ENCODE peak calls at places on chromosomes 1 and 21, in four cellular contexts. H, I, Q and O are unnamed samples.

GRCh38 chr1:212366901-212367300 is 47.8 kb downstream of the PACC1 start:
- DNase-seq in H (no peak), I (no peak), Q (no peak), O (peak; percentile 42)

GRCh38 chr1:214552174-214552608 is 789 bp upstream of the PTPN14 start:
- DNase-seq in H (no peak), I (peak; percentile 49), Q (peak; percentile 63), O (peak; percentile 72)

GRCh38 chr1:22039594-22040347 is 12.7 kb upstream of the CDC42 start:
- DNase-seq in H (peak; percentile 94), I (no peak), Q (peak; percentile 72), O (no peak)

GRCh38 chr1:211975152-211975941 is 60.0 kb downstream of the INTS7 start:
- DNase-seq in H (no peak), I (no peak), Q (no peak), O (no peak)

GRCh38 chr1:153346067-153346723 is 2.4 kb downstream of the PGLYRP4 start:
- DNase-seq in H (no peak), I (no peak), Q (no peak), O (no peak)

GRCh38 chr1:62364726-62365125 is 45.5 kb upstream of the KANK4 start:
- DNase-seq in H (no peak), I (no peak), Q (no peak), O (no peak)

GRCh38 chr1:60173006-60173405 is 99.4 kb upstream of the C1orf87 start:
- DNase-seq in H (no peak), I (no peak), Q (no peak), O (no peak)

GRCh38 chr1:216306830-216307229 is 116.4 kb downstream of the USH2A start:
- DNase-seq in H (no peak), I (no peak), Q (no peak), O (no peak)

GRCh38 chr1:23561076-23561812 is 1.9 kb upstream of the ID3 start:
- DNase-seq in H (no peak), I (no peak), Q (no peak), O (no peak)

GRCh38 chr1:201406831-201407406 is 7.8 kb upstream of the LAD1 start:
- DNase-seq in H (no peak), I (no peak), Q (no peak), O (no peak)

GRCh38 chr1:47934243-47934805 is 62.9 kb downstream of the TRABD2B start:
- DNase-seq in H (no peak), I (peak; percentile 59), Q (peak; percentile 65), O (peak; percentile 19)

GRCh38 chr1:109438798-109439297 is 12.6 kb upstream of the PSMA5 start:
- DNase-seq in H (no peak), I (peak; percentile 51), Q (peak; percentile 31), O (peak; percentile 69)

GRCh38 chr1:56508523-56508983 is 70.8 kb downstream of the PLPP3 start:
- DNase-seq in H (no peak), I (no peak), Q (peak; percentile 69), O (no peak)

GRCh38 chr1:24384251-24385090 is 29.1 kb downstream of the STPG1 start:
- DNase-seq in H (peak; percentile 25), I (peak; percentile 70), Q (no peak), O (peak; percentile 44)

GRCh38 chr1:225481738-225482137 is 53.9 kb upstream of the LBR start:
- DNase-seq in H (no peak), I (no peak), Q (no peak), O (no peak)

GRCh38 chr1:191582169-191582568 is 576.1 kb upstream of the RGS18 start:
- DNase-seq in H (no peak), I (no peak), Q (no peak), O (no peak)

GRCh38 chr1:162165528-162165927 is 96.0 kb downstream of the NOS1AP start:
- DNase-seq in H (no peak), I (no peak), Q (no peak), O (no peak)

GRCh38 chr1:80457409-80457808 is 1343.3 kb upstream of the ADGRL2 start:
- DNase-seq in H (no peak), I (no peak), Q (no peak), O (no peak)

GRCh38 chr1:42733415-42734200 is 6.4 kb downstream of the CLDN19 start:
- DNase-seq in H (no peak), I (no peak), Q (no peak), O (no peak)

GRCh38 chr1:55695151-55695550 is 480.0 kb upstream of the USP24 start:
- DNase-seq in H (no peak), I (no peak), Q (no peak), O (no peak)

GRCh38 chr1:168535536-168535935 is 8.3 kb downstream of the XCL2 start:
- DNase-seq in H (no peak), I (no peak), Q (no peak), O (no peak)

GRCh38 chr1:36352910-36353878 is 29.7 kb upstream of the EVA1B start:
- DNase-seq in H (no peak), I (no peak), Q (no peak), O (no peak)

GRCh38 chr21:34617753-34618339 is 2.9 kb upstream of the RCAN1 start:
- DNase-seq in H (no peak), I (no peak), Q (no peak), O (no peak)

GRCh38 chr1:17799642-17800041 is 44.5 kb downstream of the ACTL8 start:
- DNase-seq in H (no peak), I (no peak), Q (no peak), O (no peak)

GRCh38 chr1:172770081-172770480 is 111.2 kb downstream of the FASLG start:
- DNase-seq in H (no peak), I (no peak), Q (no peak), O (no peak)